ENCODE peak calls at places on chromosomes 3 and 15, in nine cellular contexts. I, R, J, C, U, F, B, M and V are unnamed samples.

GRCh38 chr15:42955518-42955917 is 34.9 kb upstream of the TTBK2 start:
- DNase-seq in C (no peak), F (no peak), I (no peak), B (no peak), U (no peak), J (no peak), R (no peak), M (no peak), V (no peak)

GRCh38 chr15:53114960-53115359 is 324.8 kb upstream of the ONECUT1 start:
- DNase-seq in R (no peak), C (no peak), B (no peak), J (no peak), I (no peak), M (no peak), F (no peak), U (no peak), V (no peak)

GRCh38 chr15:39230205-39230916 is 350.5 kb upstream of the THBS1 start:
- DNase-seq in I (no peak), C (no peak), B (no peak), J (no peak), M (no peak), R (no peak), U (no peak), F (no peak), V (no peak)

GRCh38 chr3:71753716-71754609 is at the start of gene GPR27:
- DNase-seq in R (no peak), F (no peak), M (peak; percentile 68), J (peak; percentile 85), B (peak; percentile 16), I (peak; percentile 42), C (no peak), U (no peak), V (no peak)

GRCh38 chr15:79811406-79812405 is 85.1 kb downstream of the MTHFS start:
- DNase-seq in C (no peak), M (no peak), R (no peak), J (no peak), B (peak; percentile 67), F (no peak), U (no peak), I (no peak), V (no peak)

GRCh38 chr3:45993421-45994027 is 2.1 kb downstream of the FYCO1 start:
- DNase-seq in I (no peak), U (no peak), J (no peak), C (no peak), R (no peak), B (no peak), F (no peak), M (no peak), V (no peak)

GRCh38 chr15:55969582-55969981 is 23.8 kb downstream of the NEDD4 start:
- DNase-seq in M (no peak), U (no peak), B (no peak), I (peak; percentile 14), C (no peak), F (no peak), J (no peak), R (no peak), V (no peak)

GRCh38 chr3:184227481-184227935 is 1.9 kb upstream of the VWA5B2 start:
- DNase-seq in C (peak; percentile 71), J (peak; percentile 89), M (no peak), B (peak; percentile 56), F (peak; percentile 40), I (peak; percentile 60), R (no peak), U (no peak), V (peak; percentile 62)

GRCh38 chr15:22950211-22950990 is 29.8 kb downstream of the CYFIP1 start:
- DNase-seq in C (no peak), F (no peak), B (no peak), M (no peak), R (no peak), I (no peak), J (peak; percentile 19), U (no peak), V (no peak)

GRCh38 chr15:69735126-69735525 is 282.5 kb downstream of the RPLP1 start:
- DNase-seq in C (no peak), R (no peak), F (no peak), U (peak; percentile 44), M (no peak), I (peak; percentile 52), J (peak; percentile 43), B (no peak), V (no peak)

GRCh38 chr3:150960708-150961684 is 11.5 kb downstream of the CLRN1 start:
- DNase-seq in U (no peak), I (no peak), M (no peak), C (no peak), R (no peak), F (no peak), B (no peak), J (no peak), V (no peak)

GRCh38 chr3:87333393-87333892 is 57.1 kb upstream of the POU1F1 start:
- DNase-seq in U (no peak), C (no peak), B (no peak), J (no peak), R (no peak), I (no peak), F (no peak), M (no peak), V (no peak)

GRCh38 chr3:156334841-156335545 is 214.6 kb downstream of the KCNAB1 start:
- DNase-seq in C (no peak), M (no peak), R (no peak), B (no peak), U (no peak), J (no peak), F (no peak), I (no peak), V (no peak)

GRCh38 chr3:34001022-34001421 is 202.6 kb downstream of the PDCD6IP start:
- DNase-seq in F (no peak), C (no peak), J (no peak), M (no peak), R (no peak), B (no peak), U (no peak), I (peak; percentile 21), V (no peak)

GRCh38 chr3:100189444-100189964 is 71.3 kb upstream of the TBC1D23 start:
- DNase-seq in U (no peak), M (no peak), C (no peak), I (no peak), B (no peak), R (no peak), J (no peak), F (no peak), V (no peak)

GRCh38 chr3:161322781-161323568 is 48.3 kb downstream of the SPTSSB start:
- DNase-seq in C (no peak), R (no peak), B (no peak), I (no peak), F (no peak), M (no peak), U (no peak), J (no peak), V (no peak)

GRCh38 chr3:123692041-123692440 is 107.2 kb upstream of the HACD2 start:
- DNase-seq in U (no peak), B (no peak), M (no peak), F (no peak), C (no peak), R (no peak), J (no peak), I (no peak), V (no peak)

GRCh38 chr15:30953731-30954378 is 37.6 kb downstream of the MTMR10 start:
- DNase-seq in B (no peak), C (peak; percentile 41), R (no peak), I (peak; percentile 54), F (no peak), M (no peak), J (peak; percentile 20), U (no peak), V (no peak)

GRCh38 chr3:69008980-69009379 is 4.5 kb downstream of the EOGT start:
- DNase-seq in U (peak; percentile 74), F (no peak), J (peak; percentile 19), I (peak; percentile 71), B (no peak), M (no peak), C (no peak), R (no peak), V (no peak)

GRCh38 chr3:58679451-58679850 is 12.9 kb upstream of the FAM3D start:
- DNase-seq in B (no peak), I (no peak), J (no peak), M (no peak), C (no peak), R (no peak), U (no peak), F (no peak), V (no peak)

GRCh38 chr3:45906681-45907220 is 20.4 kb downstream of the CCR9 start:
- DNase-seq in B (no peak), R (no peak), M (no peak), I (peak; percentile 46), F (no peak), C (no peak), U (no peak), J (peak; percentile 79), V (no peak)

GRCh38 chr3:124837065-124837464 is 50.1 kb downstream of the ITGB5 start:
- DNase-seq in M (no peak), C (no peak), R (no peak), U (no peak), J (no peak), B (no peak), I (no peak), F (no peak), V (no peak)

GRCh38 chr3:12193485-12194165 is 34.9 kb upstream of the TIMP4 start:
- DNase-seq in U (no peak), B (no peak), R (no peak), M (no peak), C (peak; percentile 63), F (no peak), J (no peak), I (no peak), V (no peak)